ENCODE peak calls at places on chromosomes 7 and 10, in four cellular contexts. Z, Q, U and R are unnamed samples.

GRCh38 chr10:24428410-24428782 is 219.5 kb downstream of the KIAA1217 start:
- DNase-seq in Q (peak), Z (no peak), U (no peak), R (no peak)

GRCh38 chr10:17607603-17608332 is 9.4 kb downstream of the HACD1 start:
- DNase-seq in U (no peak), Q (peak), Z (no peak), R (no peak)

GRCh38 chr10:96670786-96671185 is 49.5 kb downstream of the PIK3AP1 start:
- DNase-seq in U (no peak), Z (no peak), Q (no peak), R (no peak)

GRCh38 chr7:37028909-37029440 is 304.7 kb upstream of the AOAH start:
- DNase-seq in Z (no peak), Q (no peak), U (no peak), R (no peak)

GRCh38 chr7:6376820-6377219 is 70.9 kb downstream of the DAGLB start:
- DNase-seq in Q (no peak), Z (no peak), U (no peak), R (no peak)

GRCh38 chr10:102069066-102069465 is 3.9 kb downstream of the HPS6 start:
- DNase-seq in Q (no peak), Z (no peak), U (no peak), R (no peak)

GRCh38 chr7:134954197-134955082 is 31.9 kb upstream of the AGBL3 start:
- DNase-seq in Z (no peak), U (no peak), Q (peak), R (no peak)

GRCh38 chr10:109343293-109343692 is 580.0 kb downstream of the XPNPEP1 start:
- DNase-seq in Z (no peak), U (no peak), Q (peak), R (no peak)

GRCh38 chr7:82209200-82209599 is 234.4 kb downstream of the CACNA2D1 start:
- DNase-seq in Q (no peak), U (no peak), Z (no peak), R (no peak)

GRCh38 chr7:149838992-149839408 is 825 bp downstream of the ZNF862 start:
- DNase-seq in Z (peak), U (no peak), Q (peak), R (no peak)

GRCh38 chr7:108448777-108449576 is 7.3 kb downstream of the NRCAM start:
- DNase-seq in U (no peak), Z (no peak), Q (no peak), R (no peak)

GRCh38 chr10:92284112-92284704 is 6.7 kb downstream of the CPEB3 start:
- DNase-seq in Q (peak), U (no peak), Z (no peak), R (no peak)
- H3K27ac ChIP-seq in Q (no peak), U (no peak), Z (no peak), R (peak)

GRCh38 chr10:58066979-58067378 is 200.7 kb downstream of the IPMK start:
- DNase-seq in U (no peak), Q (no peak), Z (no peak), R (no peak)
- H3K27ac ChIP-seq in U (no peak), Q (no peak), Z (no peak), R (no peak)

GRCh38 chr7:137942459-137943115 is 59.3 kb downstream of the CREB3L2 start:
- DNase-seq in Z (no peak), U (no peak), Q (no peak), R (no peak)
- H3K27ac ChIP-seq in Z (no peak), U (no peak), Q (peak), R (no peak)

GRCh38 chr10:68499544-68499943 is 27.8 kb upstream of the DNA2 start:
- DNase-seq in Z (no peak), U (no peak), Q (no peak), R (no peak)

GRCh38 chr10:68501691-68502090 is 25.6 kb downstream of the SLC25A16 start:
- DNase-seq in U (no peak), Z (no peak), Q (no peak), R (no peak)

GRCh38 chr10:68492118-68492517 is 20.3 kb upstream of the DNA2 start:
- DNase-seq in U (no peak), Q (no peak), Z (no peak), R (no peak)

GRCh38 chr10:68496072-68496471 is 24.3 kb upstream of the DNA2 start:
- DNase-seq in U (no peak), Z (no peak), Q (no peak), R (no peak)
- H3K27ac ChIP-seq in U (no peak), Z (no peak), Q (no peak), R (no peak)

GRCh38 chr7:81190997-81191747 is 272.3 kb upstream of the SEMA3C start:
- DNase-seq in Q (peak), U (no peak), Z (no peak), R (no peak)
- H3K27ac ChIP-seq in Q (no peak), U (no peak), Z (no peak), R (no peak)

GRCh38 chr7:111633878-111634277 is 71.6 kb upstream of the IMMP2L start:
- DNase-seq in U (no peak), Q (no peak), Z (no peak), R (no peak)

DNA sequence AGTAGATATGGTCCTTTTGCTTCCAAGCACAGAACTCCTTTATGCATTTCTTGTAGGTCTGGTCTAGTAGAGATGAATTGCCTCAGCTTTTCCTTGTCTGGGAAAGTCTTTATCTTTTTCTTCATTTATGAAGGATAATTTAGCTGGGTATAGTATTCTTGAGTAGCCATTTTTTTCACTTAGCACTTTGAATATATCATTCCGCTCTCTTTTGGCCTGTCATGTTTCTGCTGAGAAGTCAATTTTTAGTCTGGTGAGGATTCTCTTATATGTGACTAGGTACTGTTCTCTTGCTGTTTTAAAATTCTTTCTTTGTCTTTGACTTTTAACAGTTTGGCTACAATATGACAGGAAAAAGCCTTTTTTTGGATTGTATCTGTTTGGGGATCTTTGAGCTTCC is 68.6 kb upstream of the IMMP2L start:
- DNase-seq in Z (no peak), U (no peak), Q (no peak), R (no peak)
- H3K27ac ChIP-seq in Z (no peak), U (no peak), Q (no peak), R (no peak)